ENCODE peak calls at places on chromosomes 7 and 10, in ten cellular contexts. L is HL-60, J is cardiac muscle cell, D is stomach, M is A549, I is Panc1, Q is mesothelial cell of epicardium, C is left ventricle myocardium inferior, O is heart left ventricle, F is MCF 10A. G is an unnamed sample.

GRCh38 chr7:55481126-55481525 is 91.2 kb downstream of the VOPP1 start:
- DNase-seq in L (no peak), J (no peak), D (no peak), F (no peak), C (no peak), M (no peak), Q (no peak), O (no peak), I (no peak), G (no peak)

GRCh38 chr10:74179124-74179710 is 28.2 kb downstream of the ADK start:
- DNase-seq in L (no peak), I (no peak), J (no peak), D (no peak), O (no peak), F (no peak), C (no peak), Q (no peak), M (no peak), G (no peak)

GRCh38 chr10:17229967-17230682 is 2.1 kb downstream of the VIM start:
- DNase-seq in Q (peak; percentile 77), M (peak; percentile 51), C (peak; percentile 82), F (peak; percentile 87), L (peak; percentile 88), I (no peak), O (peak; percentile 85), D (peak; percentile 82), J (peak; percentile 84), G (peak; percentile 60)

GRCh38 chr7:151373599-151373998 is 32.0 kb downstream of the NUB1 start:
- DNase-seq in J (no peak), C (no peak), F (no peak), I (no peak), M (no peak), D (no peak), L (no peak), O (no peak), Q (no peak), G (no peak)

GRCh38 chr10:111076191-111076681 is 593 bp upstream of the ADRA2A start:
- DNase-seq in I (peak; percentile 25), D (peak; percentile 61), Q (peak; percentile 85), M (peak; percentile 71), F (peak; percentile 42), L (peak; percentile 39), O (peak; percentile 39), J (peak; percentile 83), C (peak; percentile 58), G (peak; percentile 78)

GRCh38 chr10:28219241-28219640 is 83.6 kb downstream of the MPP7 start:
- DNase-seq in F (no peak), M (no peak), D (no peak), L (no peak), O (no peak), J (no peak), C (no peak), Q (no peak), I (no peak), G (no peak)

GRCh38 chr7:78279457-78279856 is 480.9 kb downstream of the PHTF2 start:
- DNase-seq in F (peak; percentile 0), D (no peak), L (no peak), M (no peak), I (no peak), C (no peak), O (no peak), Q (no peak), J (no peak), G (no peak)

GRCh38 chr10:75408911-75409885 is 7.6 kb upstream of the ZNF503 start:
- DNase-seq in M (peak; percentile 78), Q (peak; percentile 69), J (peak; percentile 83), L (peak; percentile 49), C (peak; percentile 83), F (peak; percentile 66), I (no peak), D (peak; percentile 81), O (peak; percentile 88), G (peak; percentile 46)

GRCh38 chr10:624605-625334 is 64.7 kb downstream of the DIP2C start:
- DNase-seq in C (peak; percentile 78), I (peak; percentile 42), M (no peak), F (peak; percentile 4), D (no peak), Q (no peak), L (no peak), J (peak; percentile 69), O (peak; percentile 83), G (peak; percentile 45)

GRCh38 chr10:80856186-80856585 is 318.5 kb downstream of the SH2D4B start:
- DNase-seq in O (no peak), C (no peak), M (no peak), Q (no peak), L (no peak), I (no peak), F (no peak), J (no peak), D (no peak), G (no peak)

GRCh38 chr10:80860719-80861118 is 323.0 kb downstream of the SH2D4B start:
- DNase-seq in Q (no peak), D (no peak), L (no peak), I (no peak), F (no peak), M (no peak), C (no peak), O (no peak), J (no peak), G (no peak)

DNA sequence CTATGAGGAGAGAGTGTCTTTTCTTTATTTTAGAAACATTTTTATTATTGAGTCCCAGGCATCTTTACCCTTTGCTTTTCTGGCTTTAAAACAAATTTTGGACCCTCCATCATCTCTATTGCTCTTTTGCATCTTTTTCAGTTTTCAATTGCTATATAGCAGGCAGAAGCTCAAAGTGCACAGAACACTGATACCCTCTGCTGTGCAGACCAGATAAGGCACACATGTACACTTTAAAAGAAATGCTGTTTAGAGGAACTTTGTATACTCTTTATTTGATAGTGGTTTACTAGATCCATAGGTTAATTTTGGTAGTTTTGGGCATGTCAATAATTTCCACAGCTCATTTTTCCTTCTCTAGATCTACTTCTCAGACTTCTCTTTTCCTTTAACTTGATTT is 324.2 kb downstream of the SH2D4B start:
- DNase-seq in O (no peak), C (no peak), J (no peak), F (no peak), D (no peak), L (no peak), I (no peak), M (no peak), Q (no peak), G (no peak)
- TF ChIP-seq CTCF in O (no peak), C (no peak), J (no peak), F (no peak), D (no peak), L (no peak), I (no peak), M (no peak), Q (no peak), G (peak; percentile 43)

DNA sequence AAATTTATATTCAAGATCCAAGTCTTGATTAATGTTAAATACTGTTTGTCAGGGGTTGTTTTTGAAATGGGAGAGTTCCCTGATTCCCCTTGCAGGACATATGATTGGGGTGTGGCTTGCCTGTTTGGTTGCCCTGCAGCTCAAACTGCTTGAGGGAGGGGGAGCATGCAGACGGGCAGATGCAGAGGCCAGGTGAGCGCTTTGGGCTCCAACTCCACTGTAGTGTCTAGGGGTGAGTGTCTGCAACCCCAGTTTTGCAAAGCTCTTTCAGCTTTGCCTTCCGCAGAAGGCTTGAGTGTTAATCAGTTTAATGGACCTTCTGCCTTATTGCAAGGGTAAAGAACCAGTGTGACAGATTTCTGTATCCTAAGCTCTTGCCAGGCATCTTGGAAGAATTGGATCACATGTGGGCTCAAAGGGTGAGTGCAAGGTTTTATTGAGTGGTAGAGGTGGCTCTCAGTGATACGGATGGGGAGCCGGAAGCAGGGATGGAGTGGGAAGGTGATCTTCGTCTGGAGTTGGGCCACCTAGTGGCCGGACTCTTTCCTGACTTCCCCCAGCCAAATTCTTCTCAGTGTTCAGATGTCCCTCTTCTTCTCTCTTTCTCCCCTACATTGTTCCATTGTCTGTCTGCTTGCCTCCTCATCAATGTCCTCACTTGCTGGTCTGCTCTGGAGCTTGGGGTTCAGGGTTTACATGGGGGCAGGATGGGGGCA is 479.7 kb downstream of the ATRNL1 start:
- DNase-seq in J (peak; percentile 19), C (no peak), Q (no peak), F (peak; percentile 32), L (peak; percentile 3), M (peak; percentile 2), D (no peak), O (no peak), I (peak; percentile 8), G (no peak)
- TF ChIP-seq CTCF in J (peak; percentile 9), C (no peak), Q (peak; percentile 24), F (peak; percentile 34), L (peak; percentile 47), M (peak; percentile 27), D (no peak), O (no peak), I (peak; percentile 64), G (peak; percentile 51)

GRCh38 chr10:26534384-26534783 is 96.2 kb downstream of the APBB1IP start:
- DNase-seq in J (no peak), Q (no peak), O (no peak), C (no peak), D (no peak), L (no peak), M (no peak), I (no peak), F (peak; percentile 11), G (no peak)
- TF ChIP-seq CTCF in J (no peak), Q (no peak), O (no peak), C (no peak), D (no peak), L (no peak), M (peak; percentile 21), I (peak; percentile 21), F (no peak), G (no peak)

DNA sequence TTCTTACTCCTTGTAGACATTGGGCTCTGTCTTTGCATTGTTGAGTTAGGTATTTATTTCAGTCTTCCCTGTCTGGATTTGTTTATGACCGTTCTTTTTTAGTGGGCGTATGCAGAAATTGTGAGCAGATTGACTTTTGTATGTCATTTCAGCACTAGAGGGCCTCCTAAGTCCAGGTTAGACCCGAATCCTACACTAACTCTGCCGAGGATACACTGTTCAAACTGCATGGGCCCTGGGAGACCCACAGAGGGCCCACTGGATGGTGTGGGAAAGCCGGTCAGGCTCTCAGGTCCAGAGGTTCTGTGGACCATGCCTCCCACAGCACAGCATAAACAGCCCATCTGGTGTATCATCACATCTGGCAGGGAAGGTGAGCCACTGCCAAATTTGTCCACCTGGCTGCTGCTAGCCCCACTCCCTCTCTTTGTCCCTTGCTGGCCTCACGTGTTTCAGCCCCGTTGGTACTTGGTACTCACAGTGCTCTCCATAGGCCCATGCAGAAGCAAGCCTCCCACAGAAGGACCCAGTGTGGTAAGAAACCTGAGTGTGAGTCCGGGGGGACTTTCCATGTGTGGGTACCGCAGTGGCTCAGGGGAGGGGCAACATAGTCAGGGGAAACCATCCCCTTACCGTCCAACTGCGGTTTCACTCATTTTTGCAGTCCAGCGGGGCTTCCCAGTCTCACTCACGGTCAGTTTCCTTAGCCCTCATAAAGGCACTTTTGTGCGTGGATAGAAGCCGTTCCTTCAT is 112.8 kb downstream of the APBB1IP start:
- DNase-seq in F (peak; percentile 50), Q (no peak), M (no peak), O (no peak), L (no peak), D (no peak), C (no peak), J (no peak), I (no peak), G (no peak)
- TF ChIP-seq CTCF in F (peak; percentile 13), Q (no peak), M (no peak), O (no peak), L (no peak), D (no peak), C (no peak), J (no peak), I (peak; percentile 13), G (peak; percentile 17)

GRCh38 chr10:130454543-130455000 is 318.4 kb downstream of the GLRX3 start:
- DNase-seq in F (no peak), D (no peak), J (no peak), C (no peak), O (no peak), M (no peak), L (no peak), I (no peak), Q (no peak), G (no peak)
- TF ChIP-seq CTCF in F (no peak), D (no peak), J (no peak), C (no peak), O (no peak), M (no peak), L (no peak), I (no peak), Q (no peak), G (no peak)